ENCODE peak calls at places on chromosome 17, in four cellular contexts. P, F, A and N are unnamed samples.

GRCh38 chr17:34299918-34300600 is 14.5 kb downstream of the CCL11 start:
- DNase-seq in P (no peak), F (no peak), A (peak; percentile 86), N (peak; percentile 45)

GRCh38 chr17:2403044-2403443 is 2.2 kb upstream of the MNT start:
- DNase-seq in P (no peak), F (no peak), A (no peak), N (no peak)

GRCh38 chr17:81481011-81481799 is 31.4 kb downstream of the ACTG1 start:
- DNase-seq in P (peak; percentile 88), F (no peak), A (no peak), N (peak; percentile 83)

GRCh38 chr17:15392326-15392739 is 50.9 kb upstream of the TEKT3 start:
- DNase-seq in P (no peak), F (peak; percentile 77), A (peak; percentile 90), N (peak; percentile 95)

GRCh38 chr17:63850401-63850800 is 7.9 kb upstream of the SMARCD2 start:
- DNase-seq in P (no peak), F (no peak), A (no peak), N (no peak)

GRCh38 chr17:77129568-77130301 is 11.0 kb upstream of the SEC14L1 start:
- DNase-seq in P (no peak), F (no peak), A (no peak), N (peak; percentile 69)

GRCh38 chr17:9110501-9110900 is 89.2 kb downstream of the NTN1 start:
- DNase-seq in P (no peak), F (no peak), A (no peak), N (no peak)

GRCh38 chr17:39623356-39623950 is 3.3 kb upstream of the PPP1R1B start:
- DNase-seq in P (peak; percentile 82), F (peak; percentile 72), A (peak; percentile 45), N (peak; percentile 50)

GRCh38 chr17:81837641-81838040 is 2.8 kb upstream of the PPP1R27 start:
- DNase-seq in P (no peak), F (no peak), A (peak; percentile 13), N (peak; percentile 67)

GRCh38 chr17:31373150-31374082 is 18.1 kb upstream of the RAB11FIP4 start:
- DNase-seq in P (no peak), F (peak; percentile 4), A (peak; percentile 68), N (peak; percentile 76)

GRCh38 chr17:44642861-44643260 is 13.4 kb upstream of the MEIOC start:
- DNase-seq in P (no peak), F (no peak), A (no peak), N (peak; percentile 24)

GRCh38 chr17:82241926-82242697 is 13.3 kb downstream of the SLC16A3 start:
- DNase-seq in P (peak; percentile 64), F (no peak), A (no peak), N (no peak)